ENCODE peak calls at places on chromosomes 4 and X, in nine cellular contexts. K, C, I, Y, P, W, F, E and J are unnamed samples. For H3K27me3 and H3K4me1, the result is how much of the 10 kb centered on the place peaks cover.

GRCh38 chrX:39258331-39258730 is 457.1 kb downstream of the MID1IP1 start:
- DNase-seq in K (no peak), C (no peak), I (no peak), Y (no peak), P (no peak), W (no peak), F (no peak), E (no peak), J (no peak)

GRCh38 chrX:103510031-103510430 is 9.3 kb downstream of the RAB40A start:
- DNase-seq in K (no peak), C (no peak), I (no peak), Y (no peak), P (no peak), W (no peak), F (no peak), E (no peak), J (no peak)

GRCh38 chr4:147037089-147037488 is 91.4 kb upstream of the TTC29 start:
- DNase-seq in K (no peak), C (no peak), I (no peak), Y (no peak), P (no peak), W (no peak), F (no peak), E (no peak), J (no peak)

GRCh38 chrX:32678487-32678886 is 532.9 kb downstream of the DMD start:
- DNase-seq in K (no peak), C (no peak), I (no peak), Y (no peak), P (no peak), W (no peak), F (no peak), E (no peak), J (no peak)

GRCh38 chr4:140266958-140267568 is 106.4 kb upstream of the SCOC start:
- DNase-seq in K (no peak), C (no peak), I (no peak), Y (no peak), P (no peak), W (no peak), F (no peak), E (peak), J (no peak)

GRCh38 chr4:25313194-25313895 is 771 bp downstream of the ZCCHC4 start:
- DNase-seq in K (no peak), C (no peak), I (no peak), Y (no peak), P (no peak), W (no peak), F (no peak), E (no peak), J (no peak)

GRCh38 chrX:150768132-150768485 is 74.9 kb downstream of the MTMR1 start:
- DNase-seq in K (no peak), C (no peak), I (no peak), Y (no peak), P (no peak), W (no peak), F (no peak), E (no peak), J (no peak)

GRCh38 chr4:107939307-107939706 is 8.0 kb downstream of the CYP2U1 start:
- DNase-seq in K (no peak), C (no peak), I (no peak), Y (no peak), P (no peak), W (no peak), F (no peak), E (peak), J (peak)

GRCh38 chr4:69649629-69650028 is 3.4 kb downstream of the UGT2A1 start:
- DNase-seq in K (no peak), C (no peak), I (no peak), Y (peak), P (no peak), W (no peak), F (no peak), E (no peak), J (no peak)

GRCh38 chr4:185672618-185673017 is 137.3 kb upstream of the PDLIM3 start:
- DNase-seq in K (no peak), C (no peak), I (no peak), Y (no peak), P (no peak), W (no peak), F (no peak), E (no peak), J (no peak)

DNA sequence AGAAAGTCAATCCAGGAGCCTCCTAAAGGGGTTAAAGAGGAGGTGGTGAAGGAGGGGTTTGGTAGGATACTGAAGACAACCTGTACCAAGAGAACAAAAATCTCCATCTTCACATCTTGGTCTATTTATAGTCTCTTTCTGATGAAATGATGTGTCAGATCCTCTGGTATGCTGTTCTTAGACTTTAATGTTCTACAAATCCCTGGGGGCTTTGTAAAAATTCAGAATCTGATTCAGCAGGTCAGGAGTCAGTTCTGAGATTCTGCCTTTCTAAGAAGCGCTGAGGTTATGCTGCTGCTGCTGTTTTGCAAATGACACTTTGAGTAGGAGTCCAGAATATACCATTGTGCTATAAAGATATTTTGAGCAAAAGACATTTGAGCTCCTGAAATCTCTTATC is 172.9 kb upstream of the GLRA2 start:
- DNase-seq in K (no peak), C (no peak), I (no peak), Y (no peak), P (no peak), W (no peak), F (no peak), E (no peak), J (no peak)
- H3K27me3 ChIP-seq in K (under half), C (under half), I (under half), Y (under half), P (under half), W (under half), F (under half), E (under half), J (under half)

GRCh38 chr4:41203841-41204240 is 10.5 kb downstream of the APBB2 start:
- DNase-seq in K (no peak), C (no peak), I (no peak), Y (no peak), P (no peak), W (no peak), F (no peak), E (no peak), J (no peak)
- H3K4me1 ChIP-seq in K (under half), C (under half), I (half or more), Y (under half), P (under half), W (under half), F (under half), E (under half), J (under half)

GRCh38 chr4:5019796-5020195 is 538 bp upstream of the CYTL1 start:
- DNase-seq in K (peak), C (no peak), I (no peak), Y (no peak), P (no peak), W (no peak), F (no peak), E (no peak), J (no peak)
- H3K27me3 ChIP-seq in K (under half), C (under half), I (half or more), Y (under half), P (under half), W (under half), F (under half), E (under half), J (under half)

GRCh38 chr4:2847297-2847871 is 3.7 kb downstream of the ADD1 start:
- DNase-seq in K (no peak), C (no peak), I (no peak), Y (no peak), P (no peak), W (no peak), F (no peak), E (no peak), J (no peak)

GRCh38 chr4:2848449-2848848 is 4.8 kb downstream of the ADD1 start:
- DNase-seq in K (no peak), C (no peak), I (no peak), Y (no peak), P (no peak), W (no peak), F (no peak), E (peak), J (no peak)

GRCh38 chr4:2843909-2844584 is 403 bp downstream of the ADD1 start:
- DNase-seq in K (peak), C (no peak), I (peak), Y (no peak), P (no peak), W (no peak), F (peak), E (peak), J (peak)

GRCh38 chr4:2843023-2843908 is at the start of gene ADD1:
- DNase-seq in K (peak), C (peak), I (peak), Y (peak), P (peak), W (peak), F (peak), E (peak), J (peak)

GRCh38 chr4:2846172-2846571 is 2.5 kb downstream of the ADD1 start:
- DNase-seq in K (no peak), C (no peak), I (no peak), Y (no peak), P (no peak), W (no peak), F (no peak), E (no peak), J (no peak)
- H3K4me1 ChIP-seq in K (under half), C (under half), I (half or more), Y (under half), P (under half), W (under half), F (half or more), E (under half), J (under half)

GRCh38 chrX:129954804-129955203 is 27.6 kb upstream of the BCORL1 start:
- DNase-seq in K (no peak), C (no peak), I (no peak), Y (no peak), P (no peak), W (no peak), F (no peak), E (no peak), J (no peak)

GRCh38 chrX:129956145-129956544 is 26.3 kb upstream of the BCORL1 start:
- DNase-seq in K (no peak), C (no peak), I (no peak), Y (no peak), P (no peak), W (no peak), F (no peak), E (no peak), J (no peak)

GRCh38 chrX:129955682-129956081 is 26.8 kb upstream of the BCORL1 start:
- DNase-seq in K (no peak), C (no peak), I (no peak), Y (no peak), P (no peak), W (no peak), F (no peak), E (no peak), J (no peak)

GRCh38 chrX:129953881-129954280 is 28.6 kb upstream of the BCORL1 start:
- DNase-seq in K (no peak), C (no peak), I (no peak), Y (no peak), P (no peak), W (no peak), F (no peak), E (no peak), J (peak)

GRCh38 chrX:129953334-129953648 is 29.1 kb upstream of the BCORL1 start:
- DNase-seq in K (no peak), C (no peak), I (no peak), Y (no peak), P (no peak), W (no peak), F (no peak), E (no peak), J (peak)
- H3K27me3 ChIP-seq in K (under half), C (under half), I (under half), Y (under half), P (under half), W (under half), F (under half), E (under half), J (under half)